ENCODE peak calls at places on chromosomes 6 and 20, in nine cellular contexts. One of them, this sample, is unnamed. For H3K9me3, the result is how much of the 10 kb centered on the place peaks cover.

GRCh38 chr6:159833556-159833955 is 33.5 kb downstream of the PNLDC1 start:
- DNase-seq in fibroblast of lung: no peak
- DNase-seq in astrocyte: no peak
- DNase-seq in lung: no peak
- DNase-seq in heart right ventricle: no peak
- DNase-seq in PC-3: peak
- DNase-seq in thoracic aorta: no peak
- DNase-seq in heart left ventricle: no peak
- DNase-seq in Peyer's patch: no peak
- DNase-seq in this sample: no peak

GRCh38 chr6:45653117-45653883 is 275.6 kb upstream of the SUPT3H start:
- DNase-seq in heart right ventricle: no peak
- DNase-seq in heart left ventricle: no peak
- DNase-seq in thoracic aorta: no peak
- DNase-seq in lung: no peak
- DNase-seq in PC-3: no peak
- DNase-seq in astrocyte: no peak
- DNase-seq in Peyer's patch: no peak
- DNase-seq in fibroblast of lung: no peak
- DNase-seq in this sample: no peak

GRCh38 chr6:154440022-154440421 is 70.5 kb downstream of the CNKSR3 start:
- DNase-seq in heart right ventricle: no peak
- DNase-seq in lung: no peak
- DNase-seq in Peyer's patch: no peak
- DNase-seq in heart left ventricle: no peak
- DNase-seq in PC-3: no peak
- DNase-seq in astrocyte: no peak
- DNase-seq in fibroblast of lung: no peak
- DNase-seq in thoracic aorta: no peak
- DNase-seq in this sample: no peak

GRCh38 chr6:83917001-83917400 is 57.5 kb downstream of the CYB5R4 start:
- DNase-seq in PC-3: no peak
- DNase-seq in lung: no peak
- DNase-seq in heart left ventricle: no peak
- DNase-seq in fibroblast of lung: no peak
- DNase-seq in astrocyte: peak
- DNase-seq in heart right ventricle: no peak
- DNase-seq in thoracic aorta: no peak
- DNase-seq in Peyer's patch: no peak
- DNase-seq in this sample: no peak

GRCh38 chr6:159094444-159095252 is 49.9 kb upstream of the TAGAP start:
- DNase-seq in thoracic aorta: no peak
- DNase-seq in astrocyte: no peak
- DNase-seq in PC-3: no peak
- DNase-seq in Peyer's patch: no peak
- DNase-seq in fibroblast of lung: no peak
- DNase-seq in heart left ventricle: no peak
- DNase-seq in lung: no peak
- DNase-seq in heart right ventricle: no peak
- DNase-seq in this sample: no peak

GRCh38 chr20:16566080-16566479 is 7.2 kb downstream of the KIF16B start:
- DNase-seq in heart left ventricle: no peak
- DNase-seq in Peyer's patch: no peak
- DNase-seq in PC-3: no peak
- DNase-seq in heart right ventricle: no peak
- DNase-seq in astrocyte: no peak
- DNase-seq in thoracic aorta: no peak
- DNase-seq in fibroblast of lung: no peak
- DNase-seq in lung: no peak
- DNase-seq in this sample: no peak

GRCh38 chr6:123803862-123804681 is at the start of gene NKAIN2:
- DNase-seq in thoracic aorta: no peak
- DNase-seq in heart left ventricle: peak
- DNase-seq in fibroblast of lung: no peak
- DNase-seq in lung: no peak
- DNase-seq in PC-3: no peak
- DNase-seq in heart right ventricle: peak
- DNase-seq in Peyer's patch: no peak
- DNase-seq in astrocyte: no peak
- DNase-seq in this sample: no peak

GRCh38 chr20:63577317-63577894 is 3.4 kb upstream of the HELZ2 start:
- DNase-seq in heart right ventricle: peak
- DNase-seq in astrocyte: no peak
- DNase-seq in Peyer's patch: no peak
- DNase-seq in PC-3: no peak
- DNase-seq in thoracic aorta: no peak
- DNase-seq in heart left ventricle: peak
- DNase-seq in lung: no peak
- DNase-seq in fibroblast of lung: no peak
- DNase-seq in this sample: no peak

GRCh38 chr20:2299301-2299700 is 3.5 kb downstream of the TGM3 start:
- DNase-seq in heart left ventricle: peak
- DNase-seq in fibroblast of lung: no peak
- DNase-seq in PC-3: no peak
- DNase-seq in Peyer's patch: peak
- DNase-seq in thoracic aorta: no peak
- DNase-seq in astrocyte: no peak
- DNase-seq in heart right ventricle: peak
- DNase-seq in lung: peak
- DNase-seq in this sample: peak

GRCh38 chr6:158322724-158323560 is 10.7 kb downstream of the TULP4 start:
- DNase-seq in fibroblast of lung: peak
- DNase-seq in heart right ventricle: no peak
- DNase-seq in Peyer's patch: no peak
- DNase-seq in heart left ventricle: no peak
- DNase-seq in thoracic aorta: no peak
- DNase-seq in PC-3: peak
- DNase-seq in astrocyte: peak
- DNase-seq in lung: no peak
- DNase-seq in this sample: no peak

GRCh38 chr20:62805365-62805710 is 703 bp downstream of the OGFR start:
- DNase-seq in fibroblast of lung: no peak
- DNase-seq in lung: no peak
- DNase-seq in heart left ventricle: no peak
- DNase-seq in astrocyte: no peak
- DNase-seq in PC-3: peak
- DNase-seq in thoracic aorta: no peak
- DNase-seq in heart right ventricle: no peak
- DNase-seq in Peyer's patch: peak
- DNase-seq in this sample: no peak

GRCh38 chr20:53654932-53655674 is 61.5 kb upstream of the ZNF217 start:
- DNase-seq in Peyer's patch: no peak
- DNase-seq in astrocyte: no peak
- DNase-seq in heart right ventricle: no peak
- DNase-seq in heart left ventricle: no peak
- DNase-seq in PC-3: peak
- DNase-seq in fibroblast of lung: no peak
- DNase-seq in thoracic aorta: no peak
- DNase-seq in lung: no peak
- DNase-seq in this sample: no peak

GRCh38 chr6:163405412-163406309 is 8.9 kb upstream of the QKI start:
- DNase-seq in lung: peak
- DNase-seq in astrocyte: no peak
- DNase-seq in heart right ventricle: peak
- DNase-seq in PC-3: no peak
- DNase-seq in Peyer's patch: no peak
- DNase-seq in heart left ventricle: peak
- DNase-seq in fibroblast of lung: no peak
- DNase-seq in thoracic aorta: no peak
- DNase-seq in this sample: no peak

GRCh38 chr6:118551063-118551672 is 3.1 kb downstream of the PLN start:
- DNase-seq in astrocyte: peak
- DNase-seq in thoracic aorta: no peak
- DNase-seq in heart right ventricle: no peak
- DNase-seq in heart left ventricle: no peak
- DNase-seq in PC-3: peak
- DNase-seq in fibroblast of lung: peak
- DNase-seq in lung: no peak
- DNase-seq in Peyer's patch: no peak
- DNase-seq in this sample: no peak

GRCh38 chr6:129501401-129502051 is 208.5 kb downstream of the ARHGAP18 start:
- DNase-seq in Peyer's patch: no peak
- DNase-seq in astrocyte: peak
- DNase-seq in fibroblast of lung: peak
- DNase-seq in thoracic aorta: peak
- DNase-seq in heart left ventricle: peak
- DNase-seq in PC-3: peak
- DNase-seq in lung: peak
- DNase-seq in heart right ventricle: peak
- DNase-seq in this sample: no peak

GRCh38 chr20:10509411-10509810 is 74.3 kb downstream of the SLX4IP start:
- DNase-seq in lung: no peak
- DNase-seq in heart left ventricle: no peak
- DNase-seq in astrocyte: no peak
- DNase-seq in PC-3: no peak
- DNase-seq in fibroblast of lung: no peak
- DNase-seq in thoracic aorta: no peak
- DNase-seq in Peyer's patch: no peak
- DNase-seq in heart right ventricle: no peak
- DNase-seq in this sample: no peak

DNA sequence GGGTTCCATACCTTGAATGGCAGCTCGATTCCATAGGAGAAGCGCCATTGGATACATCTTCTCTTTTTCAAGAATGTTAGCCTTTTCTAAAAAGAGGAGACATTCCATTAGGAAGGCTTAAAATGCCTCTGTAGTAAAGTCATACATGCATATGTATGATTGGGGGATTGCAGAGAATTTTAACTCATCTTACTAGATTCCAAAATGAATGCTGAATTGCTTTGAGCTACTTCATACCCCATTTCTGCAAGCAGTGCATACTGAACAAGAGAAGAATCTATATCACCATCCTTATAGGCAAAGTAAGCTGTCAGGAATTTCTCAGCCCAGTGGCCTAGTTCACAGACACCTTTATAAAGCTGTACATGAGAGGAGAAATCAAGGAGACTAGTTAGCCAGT is 80.3 kb downstream of the NDUFAF5 start:
- DNase-seq in astrocyte: peak
- DNase-seq in thoracic aorta: no peak
- DNase-seq in PC-3: no peak
- DNase-seq in lung: no peak
- DNase-seq in fibroblast of lung: no peak
- DNase-seq in heart left ventricle: no peak
- DNase-seq in Peyer's patch: no peak
- DNase-seq in heart right ventricle: no peak
- DNase-seq in this sample: no peak
- H3K27ac ChIP-seq in astrocyte: no peak
- H3K27ac ChIP-seq in thoracic aorta: peak
- H3K27ac ChIP-seq in PC-3: no peak
- H3K27ac ChIP-seq in lung: no peak
- H3K27ac ChIP-seq in fibroblast of lung: no peak
- H3K27ac ChIP-seq in heart left ventricle: no peak
- H3K27ac ChIP-seq in Peyer's patch: peak
- H3K27ac ChIP-seq in heart right ventricle: no peak
- H3K27ac ChIP-seq in this sample: no peak

GRCh38 chr20:36847009-36847709 is 28.8 kb upstream of the TLDC2 start:
- DNase-seq in Peyer's patch: no peak
- DNase-seq in thoracic aorta: peak
- DNase-seq in astrocyte: peak
- DNase-seq in heart right ventricle: peak
- DNase-seq in lung: no peak
- DNase-seq in PC-3: no peak
- DNase-seq in heart left ventricle: peak
- DNase-seq in fibroblast of lung: peak
- DNase-seq in this sample: peak

GRCh38 chr20:36848078-36848660 is 27.8 kb upstream of the TLDC2 start:
- DNase-seq in lung: no peak
- DNase-seq in PC-3: no peak
- DNase-seq in fibroblast of lung: peak
- DNase-seq in Peyer's patch: no peak
- DNase-seq in astrocyte: peak
- DNase-seq in heart left ventricle: peak
- DNase-seq in heart right ventricle: peak
- DNase-seq in thoracic aorta: no peak
- DNase-seq in this sample: peak

GRCh38 chr20:36849333-36850065 is 26.4 kb upstream of the TLDC2 start:
- DNase-seq in heart left ventricle: no peak
- DNase-seq in lung: no peak
- DNase-seq in thoracic aorta: no peak
- DNase-seq in astrocyte: no peak
- DNase-seq in heart right ventricle: no peak
- DNase-seq in fibroblast of lung: peak
- DNase-seq in PC-3: no peak
- DNase-seq in Peyer's patch: no peak
- DNase-seq in this sample: no peak

GRCh38 chr20:36847710-36848040 is 28.3 kb upstream of the TLDC2 start:
- DNase-seq in thoracic aorta: no peak
- DNase-seq in Peyer's patch: no peak
- DNase-seq in heart left ventricle: no peak
- DNase-seq in fibroblast of lung: peak
- DNase-seq in lung: no peak
- DNase-seq in heart right ventricle: no peak
- DNase-seq in PC-3: no peak
- DNase-seq in astrocyte: no peak
- DNase-seq in this sample: no peak

DNA sequence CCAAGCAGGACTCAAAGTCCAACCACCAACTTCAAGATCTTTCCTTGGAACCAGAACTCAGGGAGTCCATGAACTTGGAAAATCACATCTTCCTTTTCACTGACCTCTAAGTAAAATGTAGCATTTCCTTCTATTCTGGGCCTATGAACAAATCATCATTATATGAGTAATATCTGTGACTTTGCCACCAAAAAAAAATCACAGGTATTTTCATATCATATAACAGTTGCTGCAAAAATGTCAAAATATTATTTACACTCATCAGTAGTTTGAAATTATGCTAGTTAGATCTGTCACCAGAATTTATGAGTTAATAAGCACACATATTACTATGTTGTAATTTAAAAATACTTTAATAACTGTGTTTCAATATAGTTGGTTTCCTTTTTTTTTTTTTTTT is 27.3 kb upstream of the TLDC2 start:
- DNase-seq in heart left ventricle: no peak
- DNase-seq in Peyer's patch: no peak
- DNase-seq in lung: no peak
- DNase-seq in astrocyte: no peak
- DNase-seq in fibroblast of lung: no peak
- DNase-seq in heart right ventricle: no peak
- DNase-seq in PC-3: no peak
- DNase-seq in thoracic aorta: no peak
- DNase-seq in this sample: no peak
- H3K4me3 ChIP-seq in heart left ventricle: no peak
- H3K4me3 ChIP-seq in Peyer's patch: no peak
- H3K4me3 ChIP-seq in lung: no peak
- H3K4me3 ChIP-seq in astrocyte: no peak
- H3K4me3 ChIP-seq in fibroblast of lung: no peak
- H3K4me3 ChIP-seq in heart right ventricle: no peak
- H3K4me3 ChIP-seq in PC-3: no peak
- H3K4me3 ChIP-seq in thoracic aorta: no peak
- H3K4me3 ChIP-seq in this sample: no peak

GRCh38 chr6:94099072-94099471 is 679.7 kb upstream of the EPHA7 start:
- DNase-seq in astrocyte: no peak
- DNase-seq in fibroblast of lung: no peak
- DNase-seq in thoracic aorta: no peak
- DNase-seq in heart right ventricle: no peak
- DNase-seq in PC-3: no peak
- DNase-seq in heart left ventricle: no peak
- DNase-seq in lung: no peak
- DNase-seq in Peyer's patch: no peak
- DNase-seq in this sample: no peak
- H3K9me3 ChIP-seq in astrocyte: under half
- H3K9me3 ChIP-seq in fibroblast of lung: under half
- H3K9me3 ChIP-seq in thoracic aorta: under half
- H3K9me3 ChIP-seq in heart right ventricle: under half
- H3K9me3 ChIP-seq in PC-3: under half
- H3K9me3 ChIP-seq in heart left ventricle: under half
- H3K9me3 ChIP-seq in lung: under half
- H3K9me3 ChIP-seq in Peyer's patch: under half
- H3K9me3 ChIP-seq in this sample: under half

GRCh38 chr20:24996449-24997195 is 4.1 kb upstream of the APMAP start:
- DNase-seq in heart left ventricle: no peak
- DNase-seq in thoracic aorta: no peak
- DNase-seq in astrocyte: no peak
- DNase-seq in fibroblast of lung: no peak
- DNase-seq in PC-3: no peak
- DNase-seq in lung: no peak
- DNase-seq in heart right ventricle: no peak
- DNase-seq in Peyer's patch: peak
- DNase-seq in this sample: peak
- H3K27ac ChIP-seq in heart left ventricle: peak
- H3K27ac ChIP-seq in thoracic aorta: no peak
- H3K27ac ChIP-seq in astrocyte: no peak
- H3K27ac ChIP-seq in fibroblast of lung: no peak
- H3K27ac ChIP-seq in PC-3: no peak
- H3K27ac ChIP-seq in lung: no peak
- H3K27ac ChIP-seq in heart right ventricle: no peak
- H3K27ac ChIP-seq in Peyer's patch: no peak
- H3K27ac ChIP-seq in this sample: peak